ENCODE peak calls at places on chromosomes 5 and 9, in nine cellular contexts. One of them, this sample, is unnamed.

GRCh38 chr9:95511232-95511951 is 5.4 kb downstream of the PTCH1 start:
- DNase-seq in cardiac fibroblast: peak; percentile 78
- DNase-seq in aorta: no peak
- DNase-seq in D721Med: no peak
- DNase-seq in AG08395: peak; percentile 36
- DNase-seq in Peyer's patch: peak; percentile 87
- DNase-seq in OCI-LY7: peak; percentile 66
- DNase-seq in NCI-H774: peak; percentile 46
- DNase-seq in activated CD4-positive, alpha-beta T cell treated with anti-CD3 and anti-CD28 coated beads, Interleukin-2, amount 50 U/mL, for 48 hours: peak; percentile 66
- DNase-seq in this sample: peak; percentile 67

GRCh38 chr5:144832416-144832815 is 661.7 kb downstream of the KCTD16 start:
- DNase-seq in aorta: no peak
- DNase-seq in D721Med: no peak
- DNase-seq in AG08395: no peak
- DNase-seq in OCI-LY7: no peak
- DNase-seq in activated CD4-positive, alpha-beta T cell treated with anti-CD3 and anti-CD28 coated beads, Interleukin-2, amount 50 U/mL, for 48 hours: no peak
- DNase-seq in Peyer's patch: no peak
- DNase-seq in NCI-H774: no peak
- DNase-seq in cardiac fibroblast: no peak
- DNase-seq in this sample: no peak

GRCh38 chr9:136323420-136323819 is 3.9 kb upstream of the GPSM1 start:
- DNase-seq in cardiac fibroblast: no peak
- DNase-seq in activated CD4-positive, alpha-beta T cell treated with anti-CD3 and anti-CD28 coated beads, Interleukin-2, amount 50 U/mL, for 48 hours: no peak
- DNase-seq in OCI-LY7: no peak
- DNase-seq in D721Med: no peak
- DNase-seq in AG08395: no peak
- DNase-seq in NCI-H774: peak; percentile 36
- DNase-seq in aorta: no peak
- DNase-seq in Peyer's patch: no peak
- DNase-seq in this sample: no peak

GRCh38 chr5:140795259-140795641 is 598 bp downstream of the PCDHA2 start:
- DNase-seq in AG08395: peak; percentile 17
- DNase-seq in cardiac fibroblast: no peak
- DNase-seq in activated CD4-positive, alpha-beta T cell treated with anti-CD3 and anti-CD28 coated beads, Interleukin-2, amount 50 U/mL, for 48 hours: no peak
- DNase-seq in Peyer's patch: no peak
- DNase-seq in NCI-H774: no peak
- DNase-seq in D721Med: no peak
- DNase-seq in aorta: no peak
- DNase-seq in OCI-LY7: no peak
- DNase-seq in this sample: peak; percentile 1

GRCh38 chr9:70080481-70081119 is 37.0 kb downstream of the MAMDC2 start:
- DNase-seq in AG08395: peak; percentile 55
- DNase-seq in cardiac fibroblast: peak; percentile 81
- DNase-seq in aorta: no peak
- DNase-seq in activated CD4-positive, alpha-beta T cell treated with anti-CD3 and anti-CD28 coated beads, Interleukin-2, amount 50 U/mL, for 48 hours: no peak
- DNase-seq in OCI-LY7: no peak
- DNase-seq in Peyer's patch: no peak
- DNase-seq in NCI-H774: peak; percentile 80
- DNase-seq in D721Med: no peak
- DNase-seq in this sample: peak; percentile 84

GRCh38 chr9:14349818-14350333 is 35.9 kb upstream of the NFIB start:
- DNase-seq in cardiac fibroblast: peak; percentile 30
- DNase-seq in D721Med: no peak
- DNase-seq in AG08395: no peak
- DNase-seq in aorta: no peak
- DNase-seq in Peyer's patch: no peak
- DNase-seq in OCI-LY7: no peak
- DNase-seq in activated CD4-positive, alpha-beta T cell treated with anti-CD3 and anti-CD28 coated beads, Interleukin-2, amount 50 U/mL, for 48 hours: no peak
- DNase-seq in NCI-H774: no peak
- DNase-seq in this sample: no peak

GRCh38 chr5:168578506-168579205 is 512 bp downstream of the PANK3 start:
- DNase-seq in cardiac fibroblast: no peak
- DNase-seq in activated CD4-positive, alpha-beta T cell treated with anti-CD3 and anti-CD28 coated beads, Interleukin-2, amount 50 U/mL, for 48 hours: no peak
- DNase-seq in aorta: no peak
- DNase-seq in OCI-LY7: no peak
- DNase-seq in NCI-H774: no peak
- DNase-seq in D721Med: no peak
- DNase-seq in AG08395: no peak
- DNase-seq in Peyer's patch: no peak
- DNase-seq in this sample: peak; percentile 64

GRCh38 chr9:90188656-90189055 is 454.0 kb downstream of the DIRAS2 start:
- DNase-seq in AG08395: no peak
- DNase-seq in Peyer's patch: no peak
- DNase-seq in OCI-LY7: no peak
- DNase-seq in aorta: no peak
- DNase-seq in NCI-H774: no peak
- DNase-seq in cardiac fibroblast: no peak
- DNase-seq in activated CD4-positive, alpha-beta T cell treated with anti-CD3 and anti-CD28 coated beads, Interleukin-2, amount 50 U/mL, for 48 hours: no peak
- DNase-seq in D721Med: no peak
- DNase-seq in this sample: no peak

This sample was measured in choroid plexus epithelial cell.